ENCODE peak calls at places on chromosomes 5 and 9, in eight cellular contexts. One of them, this sample, is unnamed.

GRCh38 chr9:31390352-31391025 is 994.0 kb upstream of the ACO1 start:
- DNase-seq in CD4-positive, alpha-beta memory T cell: no peak
- DNase-seq in esophagus squamous epithelium: no peak
- DNase-seq in HL-60: no peak
- DNase-seq in Caco-2: no peak
- DNase-seq in adipocyte: no peak
- DNase-seq in OCI-LY7: peak
- DNase-seq in heart left ventricle: no peak
- DNase-seq in this sample: no peak

GRCh38 chr5:57215629-57216195 is 41.9 kb downstream of the GPBP1 start:
- DNase-seq in CD4-positive, alpha-beta memory T cell: no peak
- DNase-seq in esophagus squamous epithelium: no peak
- DNase-seq in HL-60: no peak
- DNase-seq in Caco-2: no peak
- DNase-seq in adipocyte: no peak
- DNase-seq in OCI-LY7: no peak
- DNase-seq in heart left ventricle: no peak
- DNase-seq in this sample: no peak

GRCh38 chr5:147407094-147407681 is 102.7 kb downstream of the DPYSL3 start:
- DNase-seq in CD4-positive, alpha-beta memory T cell: no peak
- DNase-seq in esophagus squamous epithelium: no peak
- DNase-seq in HL-60: no peak
- DNase-seq in Caco-2: peak
- DNase-seq in adipocyte: no peak
- DNase-seq in OCI-LY7: no peak
- DNase-seq in heart left ventricle: no peak
- DNase-seq in this sample: no peak

GRCh38 chr5:89276566-89277305 is 393.8 kb upstream of the MEF2C start:
- DNase-seq in CD4-positive, alpha-beta memory T cell: no peak
- DNase-seq in esophagus squamous epithelium: no peak
- DNase-seq in HL-60: no peak
- DNase-seq in Caco-2: no peak
- DNase-seq in adipocyte: peak
- DNase-seq in OCI-LY7: no peak
- DNase-seq in heart left ventricle: no peak
- DNase-seq in this sample: peak

GRCh38 chr5:131373265-131373664 is 109.4 kb downstream of the CDC42SE2 start:
- DNase-seq in CD4-positive, alpha-beta memory T cell: no peak
- DNase-seq in esophagus squamous epithelium: no peak
- DNase-seq in HL-60: no peak
- DNase-seq in Caco-2: no peak
- DNase-seq in adipocyte: no peak
- DNase-seq in OCI-LY7: no peak
- DNase-seq in heart left ventricle: no peak
- DNase-seq in this sample: no peak

GRCh38 chr5:108003178-108003577 is 332.4 kb upstream of the EFNA5 start:
- DNase-seq in CD4-positive, alpha-beta memory T cell: no peak
- DNase-seq in esophagus squamous epithelium: no peak
- DNase-seq in HL-60: no peak
- DNase-seq in Caco-2: no peak
- DNase-seq in adipocyte: peak
- DNase-seq in OCI-LY7: peak
- DNase-seq in heart left ventricle: no peak
- DNase-seq in this sample: peak

GRCh38 chr5:161483721-161484120 is 62.8 kb downstream of the GABRB2 start:
- DNase-seq in CD4-positive, alpha-beta memory T cell: no peak
- DNase-seq in esophagus squamous epithelium: no peak
- DNase-seq in HL-60: no peak
- DNase-seq in Caco-2: no peak
- DNase-seq in adipocyte: no peak
- DNase-seq in OCI-LY7: no peak
- DNase-seq in heart left ventricle: no peak
- DNase-seq in this sample: no peak

GRCh38 chr9:82883436-82883835 is 179.5 kb downstream of the RASEF start:
- DNase-seq in CD4-positive, alpha-beta memory T cell: no peak
- DNase-seq in esophagus squamous epithelium: no peak
- DNase-seq in HL-60: no peak
- DNase-seq in Caco-2: no peak
- DNase-seq in adipocyte: no peak
- DNase-seq in OCI-LY7: no peak
- DNase-seq in heart left ventricle: no peak
- DNase-seq in this sample: no peak

GRCh38 chr5:107607656-107608368 is 62.9 kb downstream of the EFNA5 start:
- DNase-seq in CD4-positive, alpha-beta memory T cell: no peak
- DNase-seq in esophagus squamous epithelium: no peak
- DNase-seq in HL-60: no peak
- DNase-seq in Caco-2: no peak
- DNase-seq in adipocyte: no peak
- DNase-seq in OCI-LY7: peak
- DNase-seq in heart left ventricle: no peak
- DNase-seq in this sample: no peak

GRCh38 chr5:137887831-137888230 is 1.4 kb upstream of the PKD2L2 start:
- DNase-seq in CD4-positive, alpha-beta memory T cell: no peak
- DNase-seq in esophagus squamous epithelium: no peak
- DNase-seq in HL-60: no peak
- DNase-seq in Caco-2: no peak
- DNase-seq in adipocyte: no peak
- DNase-seq in OCI-LY7: no peak
- DNase-seq in heart left ventricle: no peak
- DNase-seq in this sample: no peak

GRCh38 chr5:161002571-161003074 is 150.6 kb upstream of the ATP10B start:
- DNase-seq in CD4-positive, alpha-beta memory T cell: no peak
- DNase-seq in esophagus squamous epithelium: no peak
- DNase-seq in HL-60: no peak
- DNase-seq in Caco-2: no peak
- DNase-seq in adipocyte: no peak
- DNase-seq in OCI-LY7: no peak
- DNase-seq in heart left ventricle: no peak
- DNase-seq in this sample: no peak

GRCh38 chr5:10527281-10527950 is 36.5 kb upstream of the ANKRD33B start:
- DNase-seq in CD4-positive, alpha-beta memory T cell: no peak
- DNase-seq in esophagus squamous epithelium: no peak
- DNase-seq in HL-60: no peak
- DNase-seq in Caco-2: no peak
- DNase-seq in adipocyte: peak
- DNase-seq in OCI-LY7: no peak
- DNase-seq in heart left ventricle: no peak
- DNase-seq in this sample: no peak

GRCh38 chr5:19241690-19242089 is 746.3 kb downstream of the CDH18 start:
- DNase-seq in CD4-positive, alpha-beta memory T cell: no peak
- DNase-seq in esophagus squamous epithelium: no peak
- DNase-seq in HL-60: no peak
- DNase-seq in Caco-2: no peak
- DNase-seq in adipocyte: no peak
- DNase-seq in OCI-LY7: no peak
- DNase-seq in heart left ventricle: no peak
- DNase-seq in this sample: peak

GRCh38 chr9:91991621-91992435 is 41.8 kb upstream of the ROR2 start:
- DNase-seq in CD4-positive, alpha-beta memory T cell: no peak
- DNase-seq in esophagus squamous epithelium: no peak
- DNase-seq in HL-60: no peak
- DNase-seq in Caco-2: no peak
- DNase-seq in adipocyte: peak
- DNase-seq in OCI-LY7: no peak
- DNase-seq in heart left ventricle: no peak
- DNase-seq in this sample: no peak
- H3K4me3 ChIP-seq in CD4-positive, alpha-beta memory T cell: no peak
- H3K4me3 ChIP-seq in esophagus squamous epithelium: no peak
- H3K4me3 ChIP-seq in HL-60: no peak
- H3K4me3 ChIP-seq in Caco-2: no peak
- H3K4me3 ChIP-seq in adipocyte: peak
- H3K4me3 ChIP-seq in OCI-LY7: no peak
- H3K4me3 ChIP-seq in heart left ventricle: no peak
- H3K4me3 ChIP-seq in this sample: no peak

DNA sequence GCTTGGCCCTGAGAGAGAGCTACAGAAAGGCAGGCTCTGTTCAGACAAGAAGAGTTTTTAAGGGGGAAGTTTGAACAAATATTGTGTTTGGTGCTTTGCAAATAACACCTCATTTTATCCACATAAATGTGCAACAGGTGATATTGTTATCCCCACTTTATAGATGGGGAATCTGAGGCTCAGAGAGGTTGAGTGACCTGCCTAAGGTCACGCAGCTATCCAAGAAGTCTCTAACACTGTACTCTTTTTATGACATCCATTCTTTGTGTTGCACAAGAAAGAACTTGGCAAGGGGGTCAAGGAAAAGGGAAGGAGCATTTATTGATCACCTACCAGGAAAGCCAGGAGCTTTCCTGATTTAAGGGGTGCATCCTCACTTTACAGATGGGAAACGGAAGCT is 63.6 kb upstream of the NEURL1B start:
- DNase-seq in CD4-positive, alpha-beta memory T cell: no peak
- DNase-seq in esophagus squamous epithelium: no peak
- DNase-seq in HL-60: no peak
- DNase-seq in Caco-2: no peak
- DNase-seq in adipocyte: no peak
- DNase-seq in OCI-LY7: no peak
- DNase-seq in heart left ventricle: no peak
- DNase-seq in this sample: no peak
- H3K4me3 ChIP-seq in CD4-positive, alpha-beta memory T cell: no peak
- H3K4me3 ChIP-seq in esophagus squamous epithelium: no peak
- H3K4me3 ChIP-seq in HL-60: no peak
- H3K4me3 ChIP-seq in Caco-2: no peak
- H3K4me3 ChIP-seq in adipocyte: no peak
- H3K4me3 ChIP-seq in OCI-LY7: no peak
- H3K4me3 ChIP-seq in heart left ventricle: no peak
- H3K4me3 ChIP-seq in this sample: no peak

DNA sequence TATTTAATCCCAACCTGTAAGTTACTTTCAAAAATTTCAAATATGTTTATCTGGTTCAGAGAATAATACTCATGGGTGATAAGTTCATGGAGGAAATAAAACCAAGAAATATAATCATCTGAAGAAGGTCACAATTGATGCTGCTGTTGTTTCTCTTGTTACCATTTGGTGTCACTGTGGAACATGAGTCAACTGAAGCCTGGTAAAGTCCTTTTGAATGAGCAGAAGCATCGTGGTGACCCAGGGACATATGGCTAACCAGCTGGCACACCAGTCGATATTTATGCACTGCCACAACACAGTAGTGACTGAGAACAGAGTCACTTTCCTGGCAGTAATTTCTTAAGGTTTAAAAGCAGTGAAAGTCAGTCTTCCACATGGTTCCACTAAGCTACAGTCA is 612.9 kb upstream of the TLE4 start:
- DNase-seq in CD4-positive, alpha-beta memory T cell: no peak
- DNase-seq in esophagus squamous epithelium: no peak
- DNase-seq in HL-60: no peak
- DNase-seq in Caco-2: no peak
- DNase-seq in adipocyte: no peak
- DNase-seq in OCI-LY7: peak
- DNase-seq in heart left ventricle: no peak
- DNase-seq in this sample: no peak
- H3K4me3 ChIP-seq in CD4-positive, alpha-beta memory T cell: no peak
- H3K4me3 ChIP-seq in esophagus squamous epithelium: no peak
- H3K4me3 ChIP-seq in HL-60: no peak
- H3K4me3 ChIP-seq in Caco-2: no peak
- H3K4me3 ChIP-seq in adipocyte: no peak
- H3K4me3 ChIP-seq in OCI-LY7: no peak
- H3K4me3 ChIP-seq in heart left ventricle: no peak
- H3K4me3 ChIP-seq in this sample: no peak

DNA sequence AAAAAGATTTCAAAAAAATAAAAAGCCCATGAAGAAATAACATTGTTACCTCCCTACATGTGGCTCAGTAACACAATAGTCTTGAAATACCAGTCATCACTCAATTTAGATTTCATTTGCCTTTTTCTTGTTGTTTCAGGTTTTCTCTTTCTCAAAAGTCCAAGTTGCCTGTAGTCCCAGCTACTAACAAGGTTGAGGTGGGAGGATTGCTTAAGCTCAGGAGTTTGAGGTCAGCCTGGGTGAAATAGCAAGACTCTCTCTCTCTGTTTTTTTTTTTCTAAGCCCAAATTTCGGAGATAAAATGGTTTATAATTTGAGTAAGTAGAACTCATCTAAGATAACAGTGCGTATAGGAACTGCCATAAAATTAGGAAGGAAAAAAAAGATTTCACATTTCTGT is 17.5 kb upstream of the NDUFS4 start:
- DNase-seq in CD4-positive, alpha-beta memory T cell: no peak
- DNase-seq in esophagus squamous epithelium: no peak
- DNase-seq in HL-60: no peak
- DNase-seq in Caco-2: no peak
- DNase-seq in adipocyte: no peak
- DNase-seq in OCI-LY7: no peak
- DNase-seq in heart left ventricle: no peak
- DNase-seq in this sample: no peak
- H3K4me3 ChIP-seq in CD4-positive, alpha-beta memory T cell: no peak
- H3K4me3 ChIP-seq in esophagus squamous epithelium: no peak
- H3K4me3 ChIP-seq in HL-60: no peak
- H3K4me3 ChIP-seq in Caco-2: no peak
- H3K4me3 ChIP-seq in adipocyte: no peak
- H3K4me3 ChIP-seq in OCI-LY7: no peak
- H3K4me3 ChIP-seq in heart left ventricle: no peak
- H3K4me3 ChIP-seq in this sample: no peak

GRCh38 chr9:92530893-92531292 is 4.9 kb downstream of the ECM2 start:
- DNase-seq in CD4-positive, alpha-beta memory T cell: no peak
- DNase-seq in esophagus squamous epithelium: no peak
- DNase-seq in HL-60: no peak
- DNase-seq in Caco-2: no peak
- DNase-seq in adipocyte: no peak
- DNase-seq in OCI-LY7: no peak
- DNase-seq in heart left ventricle: no peak
- DNase-seq in this sample: no peak

GRCh38 chr9:92538541-92538940 is 2.8 kb upstream of the ECM2 start:
- DNase-seq in CD4-positive, alpha-beta memory T cell: no peak
- DNase-seq in esophagus squamous epithelium: no peak
- DNase-seq in HL-60: no peak
- DNase-seq in Caco-2: no peak
- DNase-seq in adipocyte: peak
- DNase-seq in OCI-LY7: no peak
- DNase-seq in heart left ventricle: no peak
- DNase-seq in this sample: no peak

GRCh38 chr9:92534199-92535159 is 1.3 kb downstream of the ECM2 start:
- DNase-seq in CD4-positive, alpha-beta memory T cell: no peak
- DNase-seq in esophagus squamous epithelium: no peak
- DNase-seq in HL-60: no peak
- DNase-seq in Caco-2: no peak
- DNase-seq in adipocyte: peak
- DNase-seq in OCI-LY7: no peak
- DNase-seq in heart left ventricle: no peak
- DNase-seq in this sample: peak

GRCh38 chr9:92535940-92536850 is at the start of gene ECM2:
- DNase-seq in CD4-positive, alpha-beta memory T cell: no peak
- DNase-seq in esophagus squamous epithelium: no peak
- DNase-seq in HL-60: no peak
- DNase-seq in Caco-2: no peak
- DNase-seq in adipocyte: peak
- DNase-seq in OCI-LY7: no peak
- DNase-seq in heart left ventricle: no peak
- DNase-seq in this sample: no peak
- H3K4me3 ChIP-seq in CD4-positive, alpha-beta memory T cell: no peak
- H3K4me3 ChIP-seq in esophagus squamous epithelium: peak
- H3K4me3 ChIP-seq in HL-60: no peak
- H3K4me3 ChIP-seq in Caco-2: no peak
- H3K4me3 ChIP-seq in adipocyte: peak
- H3K4me3 ChIP-seq in OCI-LY7: no peak
- H3K4me3 ChIP-seq in heart left ventricle: peak
- H3K4me3 ChIP-seq in this sample: peak

DNA sequence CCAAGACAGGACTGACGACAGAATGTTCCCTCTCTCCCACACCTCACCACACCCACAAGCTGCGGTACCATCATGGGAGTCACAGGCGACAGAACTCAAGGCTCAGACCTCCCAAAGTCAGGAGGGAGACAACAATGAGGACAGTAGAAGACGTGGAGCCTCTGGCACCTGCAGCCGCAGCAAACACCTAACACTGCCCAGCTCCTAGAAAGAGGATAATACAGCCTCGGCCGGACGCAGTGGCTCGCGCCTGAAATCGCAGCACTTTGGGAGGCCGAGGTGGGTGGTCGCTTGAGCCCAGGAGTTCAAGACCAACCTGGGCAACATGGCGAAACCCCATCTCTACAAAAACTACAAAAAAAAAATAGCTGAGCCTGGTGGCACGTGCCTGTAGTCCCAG is 13.2 kb upstream of the PRDM12 start:
- DNase-seq in CD4-positive, alpha-beta memory T cell: no peak
- DNase-seq in esophagus squamous epithelium: no peak
- DNase-seq in HL-60: no peak
- DNase-seq in Caco-2: no peak
- DNase-seq in adipocyte: no peak
- DNase-seq in OCI-LY7: no peak
- DNase-seq in heart left ventricle: no peak
- DNase-seq in this sample: no peak
- H3K4me3 ChIP-seq in CD4-positive, alpha-beta memory T cell: no peak
- H3K4me3 ChIP-seq in esophagus squamous epithelium: no peak
- H3K4me3 ChIP-seq in HL-60: no peak
- H3K4me3 ChIP-seq in Caco-2: no peak
- H3K4me3 ChIP-seq in adipocyte: no peak
- H3K4me3 ChIP-seq in OCI-LY7: no peak
- H3K4me3 ChIP-seq in heart left ventricle: no peak
- H3K4me3 ChIP-seq in this sample: no peak